ENCODE peak calls at places on chromosomes 1 and 21, in four cellular contexts. Y is sigmoid colon, G is transverse colon, I is A549. T is an unnamed sample.

GRCh38 chr1:51270751-51271150 is 34.7 kb downstream of the RNF11 start:
- DNase-seq in Y (no peak), G (no peak), I (no peak), T (no peak)

GRCh38 chr1:198072177-198072576 is 84.6 kb upstream of the NEK7 start:
- DNase-seq in Y (no peak), G (no peak), I (no peak), T (no peak)

GRCh38 chr1:24045766-24046165 is 65.6 kb upstream of the SRSF10 start:
- DNase-seq in Y (peak; percentile 54), G (no peak), I (no peak), T (no peak)

GRCh38 chr1:67214420-67215174 is 48.3 kb downstream of the IL23R start:
- DNase-seq in Y (no peak), G (peak; percentile 29), I (no peak), T (no peak)

GRCh38 chr21:27021801-27022200 is 54.9 kb upstream of the ADAMTS5 start:
- DNase-seq in Y (no peak), G (no peak), I (no peak), T (no peak)

GRCh38 chr1:223864084-223864483 is 18.3 kb upstream of the TP53BP2 start:
- DNase-seq in Y (no peak), G (no peak), I (no peak), T (no peak)

GRCh38 chr1:27885114-27885528 is 12.8 kb downstream of the THEMIS2 start:
- DNase-seq in Y (peak; percentile 60), G (no peak), I (no peak), T (no peak)

GRCh38 chr1:31064685-31065309 is 720 bp downstream of the PUM1 start:
- DNase-seq in Y (no peak), G (peak; percentile 23), I (peak; percentile 32), T (no peak)

GRCh38 chr1:15799928-15800835 is 7.3 kb downstream of the UQCRHL start:
- DNase-seq in Y (peak; percentile 74), G (peak; percentile 92), I (peak; percentile 89), T (no peak)

GRCh38 chr1:23118957-23119792 is 49.5 kb downstream of the LUZP1 start:
- DNase-seq in Y (no peak), G (peak; percentile 19), I (no peak), T (no peak)

GRCh38 chr1:11024545-11024944 is 12.1 kb downstream of the TARDBP start:
- DNase-seq in Y (no peak), G (no peak), I (no peak), T (no peak)

GRCh38 chr21:36059823-36060158 is 535 bp downstream of the SETD4 start:
- DNase-seq in Y (peak; percentile 75), G (peak; percentile 52), I (peak; percentile 28), T (peak; percentile 78)

GRCh38 chr1:8239039-8239305 is 78.9 kb upstream of the SLC45A1 start:
- DNase-seq in Y (peak; percentile 82), G (peak; percentile 66), I (no peak), T (no peak)

GRCh38 chr21:32335601-32336575 is 37.2 kb downstream of the MRAP start:
- DNase-seq in Y (no peak), G (no peak), I (no peak), T (peak; percentile 46)

GRCh38 chr1:24493785-24494184 is 8.9 kb upstream of the RCAN3 start:
- DNase-seq in Y (no peak), G (no peak), I (no peak), T (no peak)

GRCh38 chr1:32886012-32886827 is at the start of gene HPCA:
- DNase-seq in Y (no peak), G (peak; percentile 72), I (peak; percentile 38), T (no peak)

GRCh38 chr1:109658533-109659051 is 2.7 kb downstream of the GSTM4 start:
- DNase-seq in Y (no peak), G (no peak), I (no peak), T (no peak)

GRCh38 chr1:38685373-38685772 is 174.2 kb downstream of the RRAGC start:
- DNase-seq in Y (no peak), G (no peak), I (no peak), T (no peak)

GRCh38 chr1:158793604-158794003 is 12.6 kb upstream of the OR6N2 start:
- DNase-seq in Y (no peak), G (no peak), I (no peak), T (no peak)

GRCh38 chr1:61588736-61589381 is 136.1 kb downstream of the TM2D1 start:
- DNase-seq in Y (no peak), G (peak; percentile 64), I (peak; percentile 43), T (no peak)

GRCh38 chr1:31807273-31808048 is 8.4 kb downstream of the SPOCD1 start:
- DNase-seq in Y (no peak), G (no peak), I (no peak), T (no peak)

GRCh38 chr1:78236711-78237110 is 190.9 kb downstream of the GIPC2 start:
- DNase-seq in Y (no peak), G (no peak), I (no peak), T (no peak)

GRCh38 chr1:230502996-230503395 is 76.9 kb upstream of the PGBD5 start:
- DNase-seq in Y (no peak), G (no peak), I (no peak), T (no peak)

GRCh38 chr1:112849967-112850641 is 105.9 kb downstream of the SLC16A1 start:
- DNase-seq in Y (peak; percentile 55), G (no peak), I (no peak), T (no peak)

GRCh38 chr1:75233302-75233929 is 99.2 kb downstream of the LHX8 start:
- DNase-seq in Y (no peak), G (no peak), I (peak; percentile 2), T (no peak)

GRCh38 chr1:96715482-96715881 is 6.1 kb upstream of the PTBP2 start:
- DNase-seq in Y (no peak), G (no peak), I (no peak), T (no peak)

GRCh38 chr1:54069792-54070548 is 16.6 kb downstream of the TCEANC2 start:
- DNase-seq in Y (no peak), G (no peak), I (peak; percentile 65), T (no peak)

GRCh38 chr1:213995603-213996002 is 7.8 kb downstream of the PROX1 start:
- DNase-seq in Y (no peak), G (no peak), I (no peak), T (no peak)

GRCh38 chr1:172135923-172136610 is 284.4 kb upstream of the C1orf105 start:
- DNase-seq in Y (no peak), G (no peak), I (no peak), T (no peak)

GRCh38 chr1:20725189-20726106 is 7.1 kb downstream of the SH2D5 start:
- DNase-seq in Y (peak; percentile 57), G (no peak), I (no peak), T (no peak)

GRCh38 chr1:173779946-173780345 is 44.5 kb upstream of the DARS2 start:
- DNase-seq in Y (no peak), G (no peak), I (no peak), T (no peak)

GRCh38 chr1:36871146-36871971 is 163.0 kb downstream of the GRIK3 start:
- DNase-seq in Y (peak; percentile 66), G (no peak), I (no peak), T (peak; percentile 67)

GRCh38 chr1:1599030-1599916 is 662 bp downstream of the FNDC10 start:
- DNase-seq in Y (no peak), G (no peak), I (no peak), T (peak; percentile 57)

GRCh38 chr1:99587008-99587407 is 58.9 kb upstream of the PALMD start:
- DNase-seq in Y (no peak), G (no peak), I (no peak), T (no peak)

GRCh38 chr1:200739499-200740290 is 1.0 kb downstream of the CAMSAP2 start:
- DNase-seq in Y (peak; percentile 74), G (peak; percentile 76), I (peak; percentile 33), T (peak; percentile 73)

GRCh38 chr1:114749835-114750234 is 7.9 kb downstream of the CSDE1 start:
- DNase-seq in Y (no peak), G (no peak), I (no peak), T (no peak)

GRCh38 chr1:45348966-45349677 is 8.9 kb upstream of the MUTYH start:
- DNase-seq in Y (no peak), G (no peak), I (no peak), T (no peak)

DNA sequence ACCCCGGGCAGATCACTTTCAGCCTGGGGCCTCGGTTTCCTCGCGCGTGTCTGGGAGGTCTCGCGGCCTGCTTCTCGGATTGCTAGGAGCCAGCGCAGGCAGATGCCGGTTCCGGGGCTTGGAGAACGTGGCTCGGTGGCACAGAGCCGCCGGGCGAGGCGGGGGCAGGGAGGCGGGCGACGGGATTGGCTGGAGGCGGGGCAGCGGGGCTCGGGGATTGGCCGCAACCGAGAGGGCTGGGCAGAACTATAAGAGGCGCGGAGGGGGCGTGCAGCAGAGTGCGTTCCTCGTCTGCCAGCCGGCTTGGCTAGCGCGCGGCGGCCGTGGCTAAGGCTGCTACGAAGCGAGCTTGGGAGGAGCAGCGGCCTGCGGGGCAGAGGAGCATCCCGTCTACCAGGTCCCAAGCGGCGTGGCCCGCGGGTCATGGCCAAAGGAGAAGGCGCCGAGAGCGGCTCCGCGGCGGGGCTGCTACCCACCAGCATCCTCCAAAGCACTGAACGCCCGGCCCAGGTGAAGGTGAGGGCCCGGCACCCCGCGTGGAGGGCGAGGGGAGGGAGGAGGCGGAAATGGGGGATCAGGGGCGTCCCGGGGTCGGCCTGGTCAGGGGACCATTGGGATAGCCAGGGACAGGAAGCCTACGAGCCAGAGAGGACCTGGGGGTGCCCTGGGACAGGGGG is at the start of gene MFSD2A:
- DNase-seq in Y (peak; percentile 95), G (peak; percentile 96), I (peak; percentile 77), T (peak; percentile 97)
- TF ChIP-seq POLR2A in Y (no peak), G (peak; percentile 93), I (peak; percentile 73), T (no peak)

DNA sequence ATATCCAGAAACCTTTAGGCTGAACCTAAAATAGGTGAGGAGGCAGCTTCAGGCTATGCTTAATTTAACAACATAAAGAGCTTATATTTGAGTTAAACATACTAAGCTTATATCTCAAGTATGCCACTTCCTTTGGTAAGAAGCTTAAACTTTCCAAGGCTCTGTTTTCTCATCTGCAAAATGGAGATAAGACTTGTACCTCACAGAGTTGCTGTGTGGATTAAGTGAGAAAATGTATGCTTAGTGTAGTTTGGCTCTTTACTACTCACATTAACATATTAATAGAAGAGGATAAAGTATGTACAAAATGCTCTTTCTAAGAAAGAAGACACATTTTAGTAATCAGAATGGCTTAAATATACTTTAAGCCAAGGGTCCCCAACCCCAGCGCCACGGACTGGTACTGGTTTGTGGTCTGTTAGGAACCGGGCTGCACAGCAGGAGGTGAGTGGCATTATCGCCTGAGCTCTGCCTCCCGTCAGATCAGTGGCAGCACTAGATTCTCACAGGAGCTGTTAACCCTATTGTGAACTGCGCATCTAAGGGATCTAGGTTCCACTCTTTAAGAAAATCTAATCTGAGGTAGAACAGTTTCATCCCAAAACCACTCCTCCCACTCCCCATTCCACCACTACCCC is 77.2 kb downstream of the HS2ST1 start:
- DNase-seq in Y (no peak), G (no peak), I (no peak), T (no peak)
- TF ChIP-seq EP300 in Y (no peak), G (no peak), I (no peak), T (no peak)

GRCh38 chr21:41431788-41432548 is 5.9 kb downstream of the MX1 start:
- DNase-seq in Y (no peak), G (peak; percentile 61), I (no peak), T (no peak)
- TF ChIP-seq POLR2A in Y (no peak), G (no peak), I (no peak), T (no peak)

GRCh38 chr1:70717656-70718055 is 306.6 kb downstream of the CTH start:
- DNase-seq in Y (no peak), G (no peak), I (no peak), T (no peak)
- TF ChIP-seq EP300 in Y (no peak), G (no peak), I (no peak), T (no peak)